ENCODE peak calls at places on chromosome 11, in nine cellular contexts. W, I, A, O, Q, G, P, X and E are unnamed samples.

GRCh38 chr11:64931290-64931689 is 4.4 kb downstream of the GPHA2 start:
- DNase-seq in A (no peak), O (no peak), Q (no peak), W (no peak), X (no peak), P (no peak), I (no peak), G (no peak), E (no peak)

GRCh38 chr11:61512435-61512834 is 3.9 kb downstream of the LRRC10B start:
- DNase-seq in W (no peak), G (no peak), Q (peak; percentile 71), X (no peak), I (no peak), A (no peak), O (no peak), P (no peak), E (no peak)

GRCh38 chr11:8090756-8091155 is 9.7 kb downstream of the TUB start:
- DNase-seq in X (no peak), G (no peak), P (peak; percentile 28), Q (no peak), O (no peak), I (peak; percentile 73), A (no peak), W (no peak), E (peak; percentile 90)

GRCh38 chr11:95398437-95399112 is 167.6 kb upstream of the SESN3 start:
- DNase-seq in P (no peak), G (no peak), A (no peak), I (peak; percentile 27), O (no peak), Q (no peak), W (no peak), X (no peak), E (no peak)

GRCh38 chr11:61656347-61657077 is 23.7 kb upstream of the DAGLA start:
- DNase-seq in I (no peak), W (no peak), X (no peak), G (no peak), Q (no peak), A (peak; percentile 15), P (no peak), O (no peak), E (peak; percentile 53)

GRCh38 chr11:81749245-81749644 is 984.4 kb downstream of the FAM181B start:
- DNase-seq in A (no peak), O (no peak), P (no peak), X (no peak), I (no peak), W (no peak), G (no peak), Q (no peak), E (no peak)

GRCh38 chr11:33753304-33753703 is 17.1 kb upstream of the CD59 start:
- DNase-seq in O (no peak), Q (no peak), I (peak; percentile 62), W (no peak), G (no peak), A (peak; percentile 54), X (peak; percentile 52), P (no peak), E (no peak)

GRCh38 chr11:64644348-64645242 is 53.6 kb downstream of the SLC22A12 start:
- DNase-seq in O (no peak), W (no peak), X (no peak), Q (no peak), G (no peak), I (no peak), P (no peak), A (no peak), E (peak; percentile 86)

GRCh38 chr11:65505434-65506315 is 6.8 kb downstream of the MALAT1 start:
- DNase-seq in A (no peak), X (no peak), W (no peak), G (peak; percentile 65), Q (no peak), I (peak; percentile 37), P (no peak), O (peak; percentile 46), E (no peak)

GRCh38 chr11:79363861-79364378 is 76.9 kb downstream of the TENM4 start:
- DNase-seq in P (no peak), O (no peak), X (no peak), W (no peak), I (no peak), Q (no peak), A (no peak), G (no peak), E (no peak)

GRCh38 chr11:796565-797299 is 1.3 kb downstream of the SLC25A22 start:
- DNase-seq in W (no peak), P (no peak), Q (peak; percentile 71), G (peak; percentile 62), O (no peak), I (no peak), A (peak; percentile 54), X (no peak), E (peak; percentile 79)

GRCh38 chr11:134272381-134273316 is 3.5 kb upstream of the GLB1L3 start:
- DNase-seq in O (no peak), I (peak; percentile 55), X (no peak), Q (no peak), W (no peak), G (no peak), A (no peak), P (no peak), E (peak; percentile 86)

GRCh38 chr11:4027746-4028145 is 66.9 kb upstream of the RRM1 start:
- DNase-seq in X (no peak), W (no peak), P (no peak), Q (no peak), G (no peak), I (no peak), A (no peak), O (no peak), E (no peak)

GRCh38 chr11:118290923-118291322 is 13.6 kb upstream of the CD3E start:
- DNase-seq in I (peak; percentile 4), G (peak; percentile 75), X (no peak), O (no peak), A (no peak), P (peak; percentile 20), Q (no peak), W (peak; percentile 37), E (peak; percentile 32)

GRCh38 chr11:45106006-45106405 is 40.4 kb upstream of the PRDM11 start:
- DNase-seq in I (no peak), X (no peak), Q (no peak), W (no peak), O (no peak), G (peak; percentile 14), P (no peak), A (peak; percentile 49), E (no peak)

DNA sequence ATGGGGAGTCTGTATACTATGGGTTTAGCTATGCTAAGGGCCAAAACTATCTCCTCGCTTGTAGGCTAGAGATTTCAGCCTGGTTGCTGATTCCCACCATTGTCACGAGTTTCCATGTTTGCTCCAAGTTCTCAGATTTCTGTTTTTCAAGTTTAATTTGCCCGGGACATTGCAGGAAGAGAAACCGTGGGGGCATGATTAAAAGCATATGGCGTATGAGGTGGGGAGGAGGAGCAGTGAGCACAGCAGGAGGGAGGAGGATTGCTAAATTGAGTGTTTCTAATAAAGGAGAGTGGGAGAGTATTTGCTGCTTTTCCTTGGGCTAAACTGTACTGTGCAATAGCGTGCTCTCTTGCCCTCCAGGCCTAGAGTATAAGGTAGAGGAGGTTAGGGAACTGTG is 558.4 kb downstream of the METTL15 start:
- DNase-seq in Q (no peak), A (no peak), O (no peak), I (peak; percentile 91), W (no peak), X (no peak), P (no peak), G (no peak), E (no peak)
- H3K27me3 ChIP-seq in Q (no peaks in the 10 kb centered on the region), A (no peaks in the 10 kb centered on the region), O (no peaks in the 10 kb centered on the region), I (no peaks in the 10 kb centered on the region), W (no peaks in the 10 kb centered on the region), X (no peaks in the 10 kb centered on the region), P (no peaks in the 10 kb centered on the region), G (no peaks in the 10 kb centered on the region), E (no peaks in the 10 kb centered on the region)

GRCh38 chr11:13209379-13209778 is 68.2 kb upstream of the BMAL1 start:
- DNase-seq in X (no peak), W (no peak), G (no peak), O (no peak), I (no peak), A (no peak), P (no peak), Q (no peak), E (no peak)

GRCh38 chr11:13207270-13207664 is 70.3 kb upstream of the BMAL1 start:
- DNase-seq in I (no peak), G (no peak), W (no peak), P (no peak), A (no peak), X (no peak), Q (no peak), O (no peak), E (no peak)

GRCh38 chr11:13206086-13206640 is 71.4 kb upstream of the BMAL1 start:
- DNase-seq in I (no peak), W (no peak), P (no peak), Q (no peak), O (no peak), A (no peak), G (no peak), X (no peak), E (no peak)

GRCh38 chr11:13208921-13209320 is 68.7 kb upstream of the BMAL1 start:
- DNase-seq in W (no peak), Q (no peak), P (no peak), O (no peak), G (no peak), I (no peak), A (no peak), X (no peak), E (no peak)

GRCh38 chr11:13207665-13208594 is 69.7 kb upstream of the BMAL1 start:
- DNase-seq in O (peak; percentile 27), A (no peak), G (peak; percentile 54), P (peak; percentile 31), W (peak; percentile 7), X (no peak), Q (peak; percentile 59), I (peak; percentile 92), E (no peak)
- H3K4me3 ChIP-seq in O (peak overlapping the region; percentile 36), A (peak overlapping the region; percentile 42), G (peak overlapping the region; percentile 22), P (peak overlapping the region; percentile 35), W (peak overlapping the region; percentile 16), X (no peak overlapping the region), Q (peak overlapping the region; percentile 42), I (peak overlapping the region; percentile 65), E (peak overlapping the region; percentile 13)

GRCh38 chr11:9479899-9480298 is 19.1 kb downstream of the ZNF143 start:
- DNase-seq in O (no peak), G (no peak), A (no peak), X (no peak), Q (no peak), I (no peak), W (no peak), P (no peak), E (no peak)
- H3K36me3 ChIP-seq in O (no peaks in the 10 kb centered on the region), G (no peaks in the 10 kb centered on the region), A (peaks cover 84% of the 10 kb centered on the region), X (peaks cover 3% of the 10 kb centered on the region), Q (peaks cover 71% of the 10 kb centered on the region), I (peaks cover 47% of the 10 kb centered on the region), W (peaks cover 22% of the 10 kb centered on the region), P (peaks cover 61% of the 10 kb centered on the region), E (peaks cover 6% of the 10 kb centered on the region)

DNA sequence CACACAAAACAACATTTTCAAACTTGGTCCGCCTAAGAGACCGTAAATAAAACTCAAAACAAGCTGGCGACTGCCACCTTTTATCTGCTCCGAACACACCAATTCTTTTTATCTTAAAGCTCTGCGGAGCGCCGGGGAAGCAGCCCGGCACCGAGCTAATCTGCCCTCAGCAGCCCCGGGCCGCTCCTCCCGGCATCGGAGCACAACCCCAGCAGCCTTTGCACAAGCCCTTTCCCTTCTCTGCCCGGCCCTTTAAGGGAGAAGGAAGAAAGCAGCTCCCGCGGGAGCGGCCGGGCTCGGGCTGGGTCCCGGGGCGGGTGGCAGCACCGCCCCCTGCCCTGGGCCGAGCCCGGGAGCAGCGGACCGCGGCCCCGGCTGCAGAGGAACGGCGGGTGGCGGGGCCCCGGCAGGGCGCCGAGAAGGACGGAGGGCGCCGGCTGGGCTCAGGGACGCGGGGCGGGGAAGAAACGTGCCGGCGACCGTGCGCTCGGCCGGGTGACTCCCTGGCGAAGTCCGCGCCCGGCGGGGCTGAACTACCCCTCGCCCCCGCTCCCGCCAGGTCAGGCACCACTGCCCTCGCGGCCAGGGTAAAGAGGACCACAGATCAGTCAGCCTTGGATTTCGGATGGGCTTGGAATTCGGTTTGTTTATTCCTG is 133.5 kb upstream of the C11orf58 start:
- DNase-seq in A (peak; percentile 80), P (peak; percentile 50), I (peak; percentile 73), G (peak; percentile 41), X (no peak), O (no peak), W (peak; percentile 68), Q (peak; percentile 84), E (peak; percentile 79)
- H3K27me3 ChIP-seq in A (no peaks in the 10 kb centered on the region), P (no peaks in the 10 kb centered on the region), I (peaks cover 43% of the 10 kb centered on the region), G (peaks cover 23% of the 10 kb centered on the region), X (peaks cover under 1% of the 10 kb centered on the region), O (no peaks in the 10 kb centered on the region), W (no peaks in the 10 kb centered on the region), Q (no peaks in the 10 kb centered on the region), E (peaks cover 98% of the 10 kb centered on the region)